ENCODE peak calls at places on chromosome 2, in seven cellular contexts. R is WTC11, K is endodermal cell, C is nephron progenitor cell, E is left ventricle myocardium inferior, I is MCF 10A, S is MM.1S. T is an unnamed sample.

GRCh38 chr2:215831296-215831913 is 181.9 kb downstream of the MREG start:
- DNase-seq in I (no peak), K (no peak), S (no peak), C (no peak), R (no peak), E (peak), T (no peak)

GRCh38 chr2:204628926-204629661 is 83.8 kb downstream of the PARD3B start:
- DNase-seq in R (no peak), E (no peak), S (no peak), K (no peak), C (no peak), I (peak), T (peak)

GRCh38 chr2:57906152-57906732 is 140.4 kb upstream of the VRK2 start:
- DNase-seq in I (peak), C (peak), E (no peak), S (peak), R (no peak), K (no peak), T (peak)

GRCh38 chr2:95353613-95354468 is 48.7 kb upstream of the FAHD2A start:
- DNase-seq in S (no peak), K (peak), R (no peak), C (no peak), I (no peak), E (no peak), T (no peak)

GRCh38 chr2:207683438-207683837 is 28.0 kb upstream of the CCNYL1 start:
- DNase-seq in S (no peak), I (no peak), E (no peak), C (no peak), K (no peak), R (no peak), T (no peak)

GRCh38 chr2:143730155-143730949 is 601.1 kb downstream of the ARHGAP15 start:
- DNase-seq in C (no peak), R (no peak), E (no peak), I (peak), S (no peak), K (no peak), T (peak)

GRCh38 chr2:15119722-15120175 is 441.4 kb downstream of the NBAS start:
- DNase-seq in E (no peak), C (no peak), S (no peak), R (peak), I (no peak), K (peak), T (no peak)

GRCh38 chr2:109125595-109126500 is 3.2 kb upstream of the SH3RF3 start:
- DNase-seq in I (peak), E (no peak), C (no peak), R (no peak), K (no peak), S (no peak), T (peak)

GRCh38 chr2:226995625-226996041 is 159.8 kb downstream of the RHBDD1 start:
- DNase-seq in R (no peak), K (no peak), I (peak), E (peak), C (no peak), S (no peak), T (peak)

DNA sequence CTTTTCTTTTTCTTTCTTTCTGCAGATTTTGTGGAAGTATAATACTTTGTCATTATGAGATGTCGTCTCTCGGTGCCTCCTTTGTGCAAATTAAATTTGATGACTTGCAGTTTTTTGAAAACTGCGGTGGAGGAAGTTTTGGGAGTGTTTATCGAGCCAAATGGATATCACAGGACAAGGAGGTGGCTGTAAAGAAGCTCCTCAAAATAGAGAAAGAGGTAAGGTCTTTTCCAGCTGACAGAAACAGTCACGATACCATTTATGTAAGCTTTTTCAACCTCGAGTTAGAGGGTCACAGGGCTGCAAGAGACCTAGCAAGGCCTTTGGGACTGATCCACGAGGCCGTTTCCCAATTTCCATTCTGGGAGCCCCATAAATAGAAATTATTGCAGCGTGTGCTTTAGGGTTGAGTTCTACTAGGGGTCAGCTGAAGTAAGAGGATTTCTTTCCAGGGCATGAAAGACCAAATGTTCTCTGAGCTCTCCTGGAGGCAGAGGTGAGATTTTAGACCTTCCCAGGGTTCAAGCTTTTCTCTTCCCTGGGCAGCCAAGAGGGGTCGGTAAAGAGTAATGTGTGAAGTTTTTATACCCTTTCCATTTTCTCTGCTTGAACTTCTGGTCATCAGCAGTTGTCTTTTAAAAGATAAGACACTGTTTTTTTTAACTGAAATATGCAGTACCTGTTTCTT is 15.5 kb downstream of the MAP3K20 start:
- DNase-seq in S (no peak), R (no peak), I (peak), E (peak), C (no peak), K (no peak), T (no peak)
- TF ChIP-seq CTCF in S (peak), R (peak), I (peak), E (peak), C (no peak), K (peak), T (peak)

DNA sequence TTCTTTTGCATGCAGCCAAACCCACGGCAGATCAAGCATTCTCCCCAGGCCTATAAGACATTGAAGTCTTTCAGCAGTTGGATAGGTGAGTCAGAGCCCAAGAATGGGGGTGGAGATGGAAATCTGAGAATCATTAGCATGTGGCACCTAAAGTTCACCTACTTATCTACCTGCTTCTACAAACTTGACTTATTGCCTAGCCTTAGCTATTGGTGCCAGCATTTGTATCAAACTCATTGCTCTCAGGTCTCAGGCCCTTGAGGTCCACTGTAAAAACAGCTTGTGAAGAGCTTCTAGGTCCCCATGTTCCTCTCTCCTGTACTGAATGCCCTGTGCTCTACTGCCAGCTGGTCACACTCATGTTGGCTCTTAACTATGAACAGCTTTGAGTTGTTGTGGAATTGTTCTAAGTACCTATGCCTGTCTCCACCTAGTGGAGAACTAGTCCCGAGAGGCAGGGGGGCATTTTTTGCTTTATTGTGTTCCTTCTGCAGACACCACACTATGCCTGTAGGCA is 278.4 kb upstream of the SPRED2 start:
- DNase-seq in S (no peak), I (peak), K (peak), E (no peak), C (no peak), R (no peak), T (peak)
- TF ChIP-seq CTCF in S (peak), I (no peak), K (peak), E (no peak), C (no peak), R (peak), T (peak)

GRCh38 chr2:158743466-158743865 is 51.7 kb upstream of the DAPL1 start:
- DNase-seq in C (no peak), S (no peak), K (no peak), I (no peak), R (no peak), E (no peak), T (no peak)

GRCh38 chr2:158745866-158746382 is 49.2 kb upstream of the DAPL1 start:
- DNase-seq in I (no peak), K (no peak), S (no peak), C (no peak), E (no peak), R (no peak), T (no peak)

GRCh38 chr2:158743899-158744298 is 51.2 kb upstream of the DAPL1 start:
- DNase-seq in R (no peak), K (no peak), E (no peak), S (no peak), C (no peak), I (no peak), T (no peak)

GRCh38 chr2:158746488-158746887 is 48.6 kb upstream of the DAPL1 start:
- DNase-seq in S (no peak), I (no peak), K (no peak), R (no peak), E (no peak), C (no peak), T (no peak)

DNA sequence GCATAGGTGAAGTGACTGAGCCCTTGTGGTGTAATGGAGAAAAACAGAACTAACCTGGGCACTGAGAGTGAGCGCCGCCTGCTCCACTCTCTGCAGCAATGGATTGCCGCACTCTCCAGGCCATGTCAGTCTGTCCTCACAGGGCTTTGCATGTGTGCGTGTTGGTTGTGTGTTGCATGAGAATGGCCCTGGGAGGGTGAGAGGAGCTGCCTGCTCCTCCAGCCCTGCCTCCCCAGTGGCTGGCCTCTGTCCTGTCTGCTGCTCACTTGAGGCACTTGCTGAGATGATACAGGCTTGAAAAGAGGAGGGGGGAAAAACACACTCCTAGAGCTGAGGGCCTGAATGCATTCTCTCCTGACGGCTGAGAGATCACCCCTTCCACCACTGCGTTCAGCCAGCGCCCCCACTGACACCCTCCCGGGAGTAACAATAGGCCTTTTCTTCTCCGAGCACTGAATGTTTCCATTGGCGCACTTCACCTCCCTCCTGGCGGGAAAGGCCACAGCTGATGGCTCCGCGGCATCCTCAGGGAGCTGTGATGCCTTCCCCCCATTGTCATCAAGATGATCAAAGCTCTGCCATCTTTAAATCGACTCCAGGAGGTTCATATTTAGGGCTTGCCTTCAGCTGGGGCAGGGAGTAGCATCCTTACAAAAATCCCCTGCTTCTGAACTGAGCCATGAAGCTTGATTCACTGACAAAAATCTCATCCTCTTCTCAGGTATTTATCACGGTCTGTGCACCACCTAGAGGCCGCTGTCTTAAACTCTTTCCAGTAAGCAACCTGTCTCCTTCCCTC is 49.9 kb upstream of the DAPL1 start:
- DNase-seq in C (peak), I (peak), E (peak), R (peak), K (peak), S (peak), T (peak)
- TF ChIP-seq CTCF in C (peak), I (peak), E (peak), R (peak), K (peak), S (peak), T (peak)

GRCh38 chr2:232439758-232440135 is 16.2 kb upstream of the ALPI start:
- DNase-seq in C (no peak), K (peak), S (no peak), R (no peak), E (no peak), I (peak), T (no peak)
- TF ChIP-seq CTCF in C (peak), K (peak), S (peak), R (peak), E (peak), I (peak), T (peak)

GRCh38 chr2:132676999-132677398 is 7.0 kb upstream of the LYPD1 start:
- DNase-seq in S (peak), I (no peak), K (no peak), C (no peak), R (no peak), E (no peak), T (no peak)
- TF ChIP-seq CTCF in S (peak), I (peak), K (no peak), C (no peak), R (no peak), E (peak), T (peak)

GRCh38 chr2:11065833-11066232 is 89.4 kb upstream of the SLC66A3 start:
- DNase-seq in C (no peak), I (no peak), K (no peak), R (no peak), S (no peak), E (no peak), T (no peak)
- TF ChIP-seq CTCF in C (no peak), I (no peak), K (no peak), R (no peak), S (no peak), E (no peak), T (no peak)

GRCh38 chr2:111698743-111699554 is 185.0 kb downstream of the ANAPC1 start:
- DNase-seq in R (no peak), S (peak), C (no peak), K (peak), I (peak), E (peak), T (peak)
- TF ChIP-seq CTCF in R (no peak), S (peak), C (no peak), K (peak), I (peak), E (no peak), T (peak)

GRCh38 chr2:49043405-49043982 is 110.8 kb downstream of the FSHR start:
- DNase-seq in E (no peak), S (no peak), I (no peak), R (no peak), K (no peak), C (no peak), T (no peak)

GRCh38 chr2:49045083-49045482 is 109.2 kb downstream of the FSHR start:
- DNase-seq in S (no peak), I (no peak), K (no peak), E (no peak), C (no peak), R (no peak), T (no peak)

GRCh38 chr2:49044680-49045079 is 109.6 kb downstream of the FSHR start:
- DNase-seq in I (peak), E (no peak), R (no peak), S (peak), K (peak), C (no peak), T (no peak)

GRCh38 chr2:49044265-49044664 is 110.0 kb downstream of the FSHR start:
- DNase-seq in I (no peak), R (no peak), E (no peak), K (no peak), S (no peak), C (peak), T (no peak)

DNA sequence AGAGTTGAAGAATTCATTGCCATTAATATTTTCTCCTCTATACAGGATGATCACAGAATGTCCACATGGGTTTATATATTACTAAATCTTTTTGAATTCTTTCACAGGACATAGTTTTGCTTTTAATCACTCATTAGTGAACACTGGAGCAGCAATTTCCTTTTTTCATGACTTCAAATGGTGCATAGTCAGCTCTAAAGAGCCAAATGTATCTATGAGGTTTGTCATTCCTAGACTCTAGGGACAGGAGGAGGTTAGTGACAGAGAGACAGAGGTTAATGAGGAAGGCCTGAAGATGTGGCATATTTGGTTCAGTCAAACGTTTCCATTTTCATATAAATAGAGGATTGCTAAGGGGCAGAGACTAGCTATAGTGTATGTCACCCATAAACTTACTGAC is 111.8 kb downstream of the FSHR start:
- DNase-seq in I (no peak), K (no peak), E (no peak), S (no peak), R (no peak), C (no peak), T (no peak)
- TF ChIP-seq CTCF in I (no peak), K (no peak), E (no peak), S (no peak), R (no peak), C (no peak), T (no peak)

GRCh38 chr2:25566094-25566493 is 107.3 kb downstream of the DTNB start:
- DNase-seq in C (no peak), I (no peak), R (no peak), K (peak), S (no peak), E (no peak), T (no peak)
- TF ChIP-seq CTCF in C (no peak), I (no peak), R (no peak), K (peak), S (no peak), E (no peak), T (no peak)

GRCh38 chr2:223529676-223530075 is 72.5 kb downstream of the SCG2 start:
- DNase-seq in R (no peak), K (no peak), E (no peak), S (no peak), C (no peak), I (no peak), T (peak)

GRCh38 chr2:223526106-223526505 is 76.1 kb downstream of the SCG2 start:
- DNase-seq in R (no peak), I (peak), S (no peak), K (no peak), C (no peak), E (no peak), T (no peak)

GRCh38 chr2:223530811-223531210 is 71.3 kb downstream of the SCG2 start:
- DNase-seq in R (no peak), C (no peak), K (no peak), I (no peak), S (no peak), E (no peak), T (no peak)

GRCh38 chr2:223524066-223524465 is 78.1 kb downstream of the SCG2 start:
- DNase-seq in C (no peak), K (no peak), S (no peak), R (no peak), E (no peak), I (no peak), T (no peak)

GRCh38 chr2:223528036-223528435 is 74.1 kb downstream of the SCG2 start:
- DNase-seq in R (no peak), C (no peak), I (no peak), S (no peak), E (no peak), K (no peak), T (peak)
- TF ChIP-seq CTCF in R (no peak), C (no peak), I (no peak), S (no peak), E (no peak), K (no peak), T (no peak)

T was measured in AG10803.